ENCODE peak calls at places on chromosomes 2 and 18, in five cellular contexts. L, N, W, Q and H are unnamed samples. For H3K27me3, the result is how much of the 10 kb centered on the place peaks cover.

GRCh38 chr2:128367601-128368359 is 49.1 kb upstream of the HS6ST1 start:
- DNase-seq in Q (no peak), N (no peak), W (no peak), L (no peak), H (no peak)

GRCh38 chr2:15169326-15170038 is 391.7 kb downstream of the NBAS start:
- DNase-seq in W (no peak), N (no peak), Q (no peak), L (peak), H (no peak)

GRCh38 chr2:13260401-13260800 is 543.7 kb downstream of the TRIB2 start:
- DNase-seq in Q (no peak), L (no peak), W (no peak), N (no peak), H (no peak)

GRCh38 chr18:48996901-48997463 is 46.2 kb upstream of the SMAD7 start:
- DNase-seq in W (no peak), L (peak), Q (no peak), N (no peak), H (peak)

GRCh38 chr2:134099273-134099672 is 154.6 kb upstream of the MGAT5 start:
- DNase-seq in L (no peak), N (no peak), Q (no peak), W (no peak), H (no peak)

GRCh38 chr2:206615417-206616089 is 26.7 kb upstream of the FAM237A start:
- DNase-seq in N (no peak), L (no peak), W (no peak), Q (no peak), H (no peak)

GRCh38 chr2:226766352-226767055 is 33.1 kb downstream of the IRS1 start:
- DNase-seq in Q (no peak), L (peak), N (no peak), W (no peak), H (no peak)

GRCh38 chr2:143529118-143529720 is 400.0 kb downstream of the ARHGAP15 start:
- DNase-seq in N (no peak), L (no peak), Q (no peak), W (no peak), H (no peak)

GRCh38 chr2:60520477-60520876 is 33.0 kb downstream of the BCL11A start:
- DNase-seq in W (no peak), N (no peak), Q (no peak), L (peak), H (no peak)

GRCh38 chr2:196279496-196279895 is 108.1 kb upstream of the STK17B start:
- DNase-seq in L (peak), W (no peak), N (no peak), Q (no peak), H (no peak)

GRCh38 chr2:65430515-65431416 is 1.6 kb downstream of the SPRED2 start:
- DNase-seq in N (peak), L (peak), Q (peak), W (peak), H (peak)

GRCh38 chr18:79400091-79400590 is 4.4 kb downstream of the NFATC1 start:
- DNase-seq in L (no peak), W (peak), N (peak), Q (peak), H (peak)

GRCh38 chr18:8722946-8723477 is 17.7 kb downstream of the MTCL1 start:
- DNase-seq in N (no peak), L (no peak), W (no peak), Q (no peak), H (no peak)

GRCh38 chr18:61948842-61949438 is 56.1 kb upstream of the RNF152 start:
- DNase-seq in W (peak), N (no peak), Q (no peak), L (no peak), H (no peak)

GRCh38 chr18:76968073-76968472 is 145.7 kb downstream of the ZNF236 start:
- DNase-seq in W (peak), L (no peak), N (no peak), Q (no peak), H (no peak)

GRCh38 chr2:28956890-28957289 is 24.2 kb upstream of the TOGARAM2 start:
- DNase-seq in Q (no peak), W (no peak), L (no peak), N (no peak), H (peak)

GRCh38 chr2:85584857-85585780 is 888 bp downstream of the VAMP5 start:
- DNase-seq in L (peak), W (no peak), N (no peak), Q (no peak), H (peak)

GRCh38 chr18:77191241-77191751 is 58.4 kb upstream of the GALR1 start:
- DNase-seq in W (peak), N (no peak), Q (no peak), L (peak), H (no peak)

GRCh38 chr2:42296226-42296625 is 64.8 kb downstream of the COX7A2L start:
- DNase-seq in Q (no peak), L (no peak), W (no peak), N (no peak), H (no peak)

GRCh38 chr2:7706791-7707190 is 789.6 kb downstream of the RNF144A start:
- DNase-seq in Q (no peak), N (no peak), W (no peak), L (no peak), H (no peak)

GRCh38 chr2:214014551-214015230 is 396.2 kb upstream of the VWC2L start:
- DNase-seq in W (no peak), N (no peak), L (no peak), Q (no peak), H (no peak)

GRCh38 chr2:173589604-173590277 is 235.1 kb downstream of the CDCA7 start:
- DNase-seq in W (no peak), L (peak), Q (no peak), N (no peak), H (no peak)

GRCh38 chr2:214311031-214311533 is 99.8 kb upstream of the VWC2L start:
- DNase-seq in L (no peak), W (peak), Q (no peak), N (no peak), H (no peak)

GRCh38 chr2:40653829-40654228 is 201.9 kb upstream of the SLC8A1 start:
- DNase-seq in W (no peak), Q (no peak), N (no peak), L (peak), H (no peak)

GRCh38 chr2:58569460-58570185 is 328.5 kb upstream of the FANCL start:
- DNase-seq in L (peak), N (no peak), Q (no peak), W (no peak), H (no peak)

GRCh38 chr2:136205615-136206014 is 87.7 kb upstream of the CXCR4 start:
- DNase-seq in L (no peak), Q (no peak), N (no peak), W (no peak), H (no peak)

GRCh38 chr2:28465148-28465885 is 30.5 kb upstream of the PLB1 start:
- DNase-seq in N (no peak), L (peak), Q (no peak), W (no peak), H (no peak)

GRCh38 chr2:240142859-240143258 is 2.4 kb upstream of the OTOS start:
- DNase-seq in Q (no peak), N (peak), L (no peak), W (no peak), H (no peak)

GRCh38 chr2:240144649-240145261 is 4.3 kb upstream of the OTOS start:
- DNase-seq in W (no peak), L (no peak), Q (no peak), N (no peak), H (no peak)

GRCh38 chr2:240145461-240145860 is 5.0 kb upstream of the OTOS start:
- DNase-seq in Q (no peak), L (no peak), N (no peak), W (no peak), H (no peak)

GRCh38 chr2:240143276-240143675 is 2.8 kb upstream of the OTOS start:
- DNase-seq in L (no peak), Q (no peak), W (no peak), N (no peak), H (no peak)

DNA sequence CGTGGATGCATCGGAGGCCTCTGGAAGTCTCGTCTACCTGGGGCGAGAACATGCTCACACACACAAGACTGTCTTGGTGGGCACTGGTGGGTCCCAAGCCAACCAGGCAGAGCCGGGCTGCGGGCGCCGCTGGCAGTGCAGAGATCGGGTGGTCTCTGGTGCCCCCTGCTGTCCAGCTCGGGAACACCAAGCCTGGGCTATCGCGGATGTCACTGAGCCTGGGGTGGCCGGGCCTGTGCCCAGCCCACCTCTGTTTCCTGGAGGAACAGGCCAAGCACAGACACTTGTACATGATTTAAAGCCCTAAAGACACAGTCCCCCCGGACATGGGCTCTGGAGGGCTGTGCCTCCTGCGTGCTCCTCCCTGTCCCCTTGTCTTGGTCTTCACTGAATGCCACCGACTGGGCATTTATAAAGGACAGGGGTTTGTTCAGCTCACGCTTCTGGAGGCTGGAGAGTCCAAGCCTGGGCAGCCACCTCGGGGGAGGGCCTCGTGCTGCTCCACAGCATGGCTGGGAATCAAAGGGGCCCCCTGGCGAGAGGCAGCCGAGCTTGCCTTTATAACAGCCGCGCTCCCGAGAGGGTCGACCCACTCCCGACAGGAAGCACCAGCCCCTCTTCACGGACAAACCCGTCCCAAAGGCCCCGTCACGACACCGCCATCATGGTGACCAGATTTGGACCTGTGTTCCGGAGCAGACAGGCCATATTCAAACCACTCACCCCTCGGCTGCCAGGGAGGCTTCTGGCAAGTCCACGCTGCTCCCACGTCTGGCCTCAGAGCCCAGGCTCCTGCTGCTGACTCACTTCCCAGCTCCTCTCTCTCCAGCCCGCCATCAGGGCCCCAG is 3.6 kb upstream of the OTOS start:
- DNase-seq in Q (peak), L (peak), W (peak), N (peak), H (peak)
- H3K27ac ChIP-seq in Q (no peak), L (no peak), W (no peak), N (no peak), H (no peak)

GRCh38 chr2:141871913-141872634 is 258.7 kb downstream of the LRP1B start:
- DNase-seq in W (no peak), N (no peak), Q (no peak), L (no peak), H (no peak)
- H3K27me3 ChIP-seq in W (under half), N (under half), Q (under half), L (under half), H (under half)

DNA sequence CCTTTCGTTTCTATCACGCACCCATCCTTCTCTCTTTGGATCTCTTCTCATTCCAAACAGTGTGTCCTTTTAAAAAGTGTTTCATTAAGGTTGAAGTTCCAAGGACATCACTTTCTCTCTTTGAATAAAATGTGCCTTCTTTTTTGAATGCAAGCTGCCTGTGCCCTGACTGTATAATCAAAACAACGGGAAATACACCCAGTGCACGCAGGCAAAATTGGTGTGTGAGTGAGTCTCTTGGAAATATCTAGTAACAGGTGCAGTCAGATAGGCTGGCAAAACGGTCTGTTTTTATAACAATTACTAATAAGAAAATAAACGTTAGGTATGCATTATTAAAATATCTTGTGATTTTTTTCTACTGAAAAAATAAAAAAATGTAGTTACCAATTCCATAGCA is 271.1 kb upstream of the TCF4 start:
- DNase-seq in L (no peak), Q (no peak), N (no peak), W (no peak), H (no peak)
- H3K4me3 ChIP-seq in L (no peak), Q (peak), N (no peak), W (no peak), H (no peak)

GRCh38 chr2:113857454-113857853 is 32.4 kb upstream of the ACTR3 start:
- DNase-seq in L (no peak), N (no peak), Q (no peak), W (no peak), H (no peak)
- H3K27ac ChIP-seq in L (no peak), N (no peak), Q (no peak), W (no peak), H (no peak)

DNA sequence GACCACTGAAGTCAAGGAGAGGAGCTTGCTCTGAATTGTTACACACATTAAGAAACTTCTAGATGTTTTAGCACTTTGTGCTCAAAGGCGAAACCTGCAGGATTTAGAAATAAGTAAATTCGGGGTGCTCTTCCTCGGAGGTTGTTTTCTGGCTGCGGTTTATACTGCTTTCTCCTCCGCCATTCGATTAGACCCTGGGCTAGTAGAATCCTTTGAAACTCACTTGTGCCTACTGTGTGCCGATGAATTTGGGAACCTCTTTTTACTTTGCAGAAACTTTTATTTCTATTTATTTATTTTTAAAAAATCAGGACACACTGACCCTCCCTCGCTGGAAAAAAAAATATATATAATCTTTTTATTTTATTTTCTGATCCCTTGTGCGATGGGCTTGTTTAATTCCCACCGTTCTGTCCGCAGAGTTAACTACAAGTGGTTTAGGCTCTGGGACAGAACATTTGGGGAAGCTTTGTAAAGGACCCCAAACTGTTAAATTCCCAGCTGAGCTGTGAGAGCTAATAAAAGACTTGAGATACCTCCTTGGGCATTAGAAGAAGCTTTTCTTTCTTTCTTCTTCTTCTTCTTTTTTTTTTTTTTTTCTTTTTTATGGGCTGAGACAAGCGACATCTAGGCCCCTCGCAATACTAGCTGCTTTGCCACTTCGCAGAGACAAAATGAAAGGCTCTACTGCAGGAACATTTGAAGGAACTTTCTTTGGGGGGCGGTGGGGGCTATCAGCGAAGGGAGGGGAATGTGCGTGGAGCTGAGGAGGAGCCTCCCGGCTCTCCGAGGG is 3.8 kb downstream of the MEIS1 start:
- DNase-seq in L (peak), Q (no peak), N (no peak), W (no peak), H (no peak)
- H3K27me3 ChIP-seq in L (under half), Q (under half), N (under half), W (half or more), H (under half)

DNA sequence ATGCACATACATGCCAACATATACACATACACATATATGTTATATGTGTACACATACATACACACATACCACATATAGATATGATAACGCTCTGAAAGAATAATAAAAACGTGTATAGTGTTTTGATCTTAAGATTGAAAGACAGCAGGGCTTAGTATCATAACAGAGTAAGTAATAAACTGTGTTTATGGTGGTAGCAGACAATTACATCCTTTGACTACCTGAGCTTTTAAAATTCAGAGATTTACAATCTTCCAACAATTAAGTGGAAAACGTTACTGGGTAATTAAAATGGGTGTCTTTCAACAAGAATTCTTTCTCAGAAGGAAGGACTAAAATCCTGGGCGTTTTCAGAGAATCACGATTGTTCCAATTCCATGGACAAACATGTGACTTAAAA is 552.4 kb downstream of the EPHA4 start:
- DNase-seq in W (no peak), L (no peak), Q (no peak), N (no peak), H (no peak)
- H3K4me3 ChIP-seq in W (no peak), L (no peak), Q (no peak), N (no peak), H (no peak)